ENCODE peak calls at places on chromosomes 5 and 9, in ten cellular contexts. U, H, L, Y, S, E, R, M, K and F are unnamed samples. For H3K4me1 and H3K36me3, the result is how much of the 10 kb centered on the place peaks cover.

GRCh38 chr5:146890733-146891440 is 12.3 kb upstream of the PPP2R2B start:
- DNase-seq in U (no peak), H (no peak), L (no peak), Y (no peak), S (no peak), E (no peak), R (no peak), M (no peak), K (no peak), F (no peak)

GRCh38 chr9:36796671-36797419 is 224.2 kb downstream of the MELK start:
- DNase-seq in U (no peak), H (no peak), L (no peak), Y (no peak), S (no peak), E (no peak), R (no peak), M (no peak), K (no peak), F (no peak)

GRCh38 chr5:158889007-158889406 is 210.7 kb downstream of the EBF1 start:
- DNase-seq in U (no peak), H (no peak), L (no peak), Y (no peak), S (no peak), E (no peak), R (no peak), M (no peak), K (no peak), F (no peak)

GRCh38 chr9:110192531-110193326 is 15.2 kb downstream of the C9orf152 start:
- DNase-seq in U (no peak), H (no peak), L (no peak), Y (no peak), S (peak), E (no peak), R (peak), M (peak), K (no peak), F (no peak)

GRCh38 chr9:107487521-107488399 is 1.8 kb downstream of the KLF4 start:
- DNase-seq in U (no peak), H (peak), L (peak), Y (peak), S (peak), E (peak), R (peak), M (peak), K (no peak), F (peak)

GRCh38 chr5:4189317-4189716 is 593.7 kb downstream of the IRX1 start:
- DNase-seq in U (no peak), H (no peak), L (no peak), Y (no peak), S (no peak), E (no peak), R (no peak), M (no peak), K (no peak), F (no peak)

GRCh38 chr5:26343801-26344310 is 694.5 kb downstream of the CDH9 start:
- DNase-seq in U (no peak), H (no peak), L (no peak), Y (no peak), S (no peak), E (no peak), R (no peak), M (no peak), K (no peak), F (no peak)

GRCh38 chr5:53381-54174 is 38.4 kb upstream of the PLEKHG4B start:
- DNase-seq in U (peak), H (peak), L (no peak), Y (no peak), S (no peak), E (peak), R (peak), M (no peak), K (peak), F (no peak)

GRCh38 chr5:150618588-150619281 is 21.7 kb upstream of the SYNPO start:
- DNase-seq in U (no peak), H (no peak), L (peak), Y (no peak), S (peak), E (peak), R (peak), M (no peak), K (no peak), F (peak)

GRCh38 chr9:134707731-134708671 is 66.4 kb downstream of the COL5A1 start:
- DNase-seq in U (no peak), H (no peak), L (no peak), Y (peak), S (no peak), E (no peak), R (no peak), M (no peak), K (no peak), F (no peak)

GRCh38 chr5:133365326-133365725 is 247.0 kb downstream of the FSTL4 start:
- DNase-seq in U (no peak), H (peak), L (no peak), Y (no peak), S (no peak), E (no peak), R (no peak), M (no peak), K (no peak), F (no peak)

GRCh38 chr9:14584571-14584970 is 108.7 kb downstream of the ZDHHC21 start:
- DNase-seq in U (no peak), H (no peak), L (no peak), Y (no peak), S (no peak), E (no peak), R (no peak), M (no peak), K (no peak), F (no peak)

GRCh38 chr9:122016789-122017188 is 76.3 kb downstream of the TTLL11 start:
- DNase-seq in U (no peak), H (no peak), L (no peak), Y (no peak), S (no peak), E (no peak), R (peak), M (no peak), K (no peak), F (no peak)

GRCh38 chr5:14413331-14413750 is 168.3 kb upstream of the OTULINL start:
- DNase-seq in U (peak), H (no peak), L (no peak), Y (no peak), S (no peak), E (no peak), R (no peak), M (no peak), K (no peak), F (no peak)

GRCh38 chr5:42531611-42532010 is 108.4 kb downstream of the GHR start:
- DNase-seq in U (no peak), H (no peak), L (no peak), Y (no peak), S (no peak), E (no peak), R (no peak), M (no peak), K (peak), F (no peak)

GRCh38 chr9:92055624-92056023 is 59.6 kb downstream of the SPTLC1 start:
- DNase-seq in U (no peak), H (no peak), L (no peak), Y (no peak), S (no peak), E (no peak), R (no peak), M (no peak), K (no peak), F (no peak)

GRCh38 chr5:176948458-176948857 is 49.3 kb upstream of the HK3 start:
- DNase-seq in U (no peak), H (no peak), L (no peak), Y (no peak), S (no peak), E (no peak), R (no peak), M (no peak), K (no peak), F (no peak)

GRCh38 chr5:57442080-57442839 is 40.4 kb downstream of the ACTBL2 start:
- DNase-seq in U (no peak), H (no peak), L (no peak), Y (no peak), S (peak), E (no peak), R (no peak), M (no peak), K (peak), F (peak)

GRCh38 chr5:124746252-124746915 is at the start of gene ZNF608:
- DNase-seq in U (no peak), H (peak), L (no peak), Y (no peak), S (peak), E (peak), R (peak), M (no peak), K (peak), F (no peak)

GRCh38 chr5:125410501-125411162 is 664.2 kb upstream of the ZNF608 start:
- DNase-seq in U (no peak), H (no peak), L (no peak), Y (no peak), S (no peak), E (no peak), R (no peak), M (peak), K (peak), F (no peak)

GRCh38 chr5:54180616-54181015 is 129.8 kb downstream of the ARL15 start:
- DNase-seq in U (no peak), H (peak), L (no peak), Y (no peak), S (no peak), E (no peak), R (no peak), M (no peak), K (no peak), F (no peak)

GRCh38 chr9:133420392-133420827 is 1.8 kb upstream of the ADAMTS13 start:
- DNase-seq in U (no peak), H (peak), L (no peak), Y (no peak), S (no peak), E (no peak), R (no peak), M (no peak), K (no peak), F (no peak)

GRCh38 chr5:122316652-122317051 is 4.6 kb downstream of the SNCAIP start:
- DNase-seq in U (no peak), H (no peak), L (no peak), Y (no peak), S (no peak), E (no peak), R (no peak), M (no peak), K (no peak), F (no peak)

GRCh38 chr9:128685022-128685332 is 4.0 kb upstream of the SET start:
- DNase-seq in U (no peak), H (no peak), L (no peak), Y (peak), S (no peak), E (no peak), R (no peak), M (no peak), K (no peak), F (no peak)

GRCh38 chr9:127057970-127058644 is 64.3 kb downstream of the ANGPTL2 start:
- DNase-seq in U (no peak), H (no peak), L (peak), Y (no peak), S (no peak), E (no peak), R (no peak), M (no peak), K (no peak), F (peak)

GRCh38 chr9:20550326-20550725 is 72.0 kb downstream of the MLLT3 start:
- DNase-seq in U (no peak), H (no peak), L (no peak), Y (no peak), S (no peak), E (no peak), R (no peak), M (no peak), K (no peak), F (no peak)

GRCh38 chr9:114930063-114930812 is at the start of gene TNFSF8:
- DNase-seq in U (peak), H (no peak), L (no peak), Y (no peak), S (no peak), E (no peak), R (no peak), M (no peak), K (no peak), F (no peak)

GRCh38 chr9:100474082-100474949 is 1.4 kb downstream of the TMEFF1 start:
- DNase-seq in U (no peak), H (peak), L (no peak), Y (no peak), S (peak), E (no peak), R (no peak), M (no peak), K (peak), F (no peak)

GRCh38 chr9:32873131-32873530 is 89.8 kb downstream of the TMEM215 start:
- DNase-seq in U (no peak), H (no peak), L (no peak), Y (no peak), S (no peak), E (no peak), R (no peak), M (no peak), K (no peak), F (no peak)

GRCh38 chr9:32989651-32990050 is 11.8 kb downstream of the APTX start:
- DNase-seq in U (no peak), H (no peak), L (no peak), Y (no peak), S (no peak), E (no peak), R (no peak), M (no peak), K (no peak), F (no peak)

GRCh38 chr5:135660826-135661555 is 82.2 kb upstream of the CXCL14 start:
- DNase-seq in U (no peak), H (no peak), L (no peak), Y (peak), S (no peak), E (no peak), R (no peak), M (no peak), K (no peak), F (no peak)

GRCh38 chr9:22813520-22813919 is 366.9 kb downstream of the DMRTA1 start:
- DNase-seq in U (no peak), H (no peak), L (no peak), Y (no peak), S (no peak), E (no peak), R (no peak), M (no peak), K (peak), F (no peak)

GRCh38 chr5:149378241-149378805 is 769 bp downstream of the IL17B start:
- DNase-seq in U (no peak), H (no peak), L (no peak), Y (no peak), S (no peak), E (no peak), R (no peak), M (no peak), K (no peak), F (no peak)

GRCh38 chr5:93035194-93035593 is 545.8 kb downstream of the NR2F1-AS1 start:
- DNase-seq in U (no peak), H (no peak), L (no peak), Y (no peak), S (no peak), E (no peak), R (no peak), M (no peak), K (no peak), F (no peak)

GRCh38 chr5:146909496-146910068 is 31.0 kb upstream of the PPP2R2B start:
- DNase-seq in U (no peak), H (no peak), L (no peak), Y (no peak), S (no peak), E (no peak), R (no peak), M (no peak), K (no peak), F (no peak)

GRCh38 chr9:99341686-99342085 is 119.6 kb downstream of the SEC61B start:
- DNase-seq in U (no peak), H (peak), L (no peak), Y (no peak), S (no peak), E (no peak), R (no peak), M (no peak), K (no peak), F (no peak)

GRCh38 chr9:97506787-97507186 is 5.3 kb downstream of the TMOD1 start:
- DNase-seq in U (no peak), H (no peak), L (no peak), Y (no peak), S (no peak), E (no peak), R (no peak), M (no peak), K (no peak), F (no peak)
- H3K4me1 ChIP-seq in U (under half), H (under half), L (half or more), Y (under half), S (under half), E (half or more), R (under half), M (under half), K (under half), F (half or more)

GRCh38 chr9:95177617-95178016 is 139.9 kb downstream of the FANCC start:
- DNase-seq in U (no peak), H (no peak), L (no peak), Y (no peak), S (no peak), E (no peak), R (no peak), M (no peak), K (no peak), F (no peak)

GRCh38 chr9:95185931-95186330 is 131.6 kb downstream of the FANCC start:
- DNase-seq in U (no peak), H (no peak), L (no peak), Y (no peak), S (no peak), E (no peak), R (no peak), M (no peak), K (no peak), F (no peak)

GRCh38 chr9:95181845-95182244 is 135.7 kb downstream of the FANCC start:
- DNase-seq in U (no peak), H (no peak), L (no peak), Y (no peak), S (no peak), E (no peak), R (no peak), M (no peak), K (no peak), F (no peak)

GRCh38 chr9:95181226-95181818 is 136.2 kb downstream of the FANCC start:
- DNase-seq in U (no peak), H (no peak), L (no peak), Y (no peak), S (no peak), E (no peak), R (no peak), M (no peak), K (no peak), F (no peak)

DNA sequence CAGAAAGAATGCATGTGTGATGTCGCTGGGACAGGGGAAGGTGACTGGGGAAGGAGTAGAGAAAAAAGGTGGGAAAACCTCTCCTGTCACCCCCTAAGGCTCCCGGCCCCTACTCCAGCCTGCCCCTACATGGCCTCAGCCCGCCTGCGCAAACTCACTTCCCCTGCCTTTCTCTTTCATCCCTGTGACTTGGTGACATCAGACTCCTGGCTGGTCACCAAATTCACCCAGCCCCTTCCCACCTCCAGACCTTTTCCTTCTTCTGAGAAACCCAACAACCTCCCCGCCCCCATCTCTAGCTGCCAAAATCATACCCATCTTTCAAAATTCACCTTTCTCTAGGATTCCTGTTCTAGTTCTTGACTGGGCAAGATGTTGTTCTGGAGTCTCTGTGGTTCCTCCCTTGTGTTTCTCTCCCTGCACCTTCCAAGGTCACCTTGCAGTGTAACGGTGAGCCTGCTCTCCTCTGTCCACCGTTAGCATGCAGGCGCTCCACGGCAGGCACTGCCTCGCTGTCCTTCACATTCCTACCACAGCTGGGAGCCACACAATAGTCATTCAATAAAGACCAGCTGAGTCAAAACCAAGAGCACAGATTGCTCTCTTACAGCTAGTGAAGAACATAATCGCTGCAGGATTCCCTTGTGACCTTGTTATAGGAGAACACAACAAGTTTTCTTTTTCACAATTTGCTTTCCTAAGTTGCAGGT is 134.5 kb downstream of the FANCC start:
- DNase-seq in U (no peak), H (peak), L (no peak), Y (no peak), S (no peak), E (peak), R (peak), M (no peak), K (no peak), F (no peak)
- TF ChIP-seq CTCF in U (no peak), H (peak), L (peak), Y (peak), S (peak), E (peak), R (peak), M (no peak), K (no peak), F (peak)

GRCh38 chr9:95505072-95505471 is 11.7 kb downstream of the PTCH1 start:
- DNase-seq in U (no peak), H (no peak), L (no peak), Y (no peak), S (no peak), E (no peak), R (no peak), M (no peak), K (no peak), F (no peak)
- H3K36me3 ChIP-seq in U (under half), H (under half), L (under half), Y (under half), S (under half), E (under half), R (under half), M (under half), K (under half), F (under half)

GRCh38 chr5:78724061-78724460 is 75.5 kb upstream of the LHFPL2 start:
- DNase-seq in U (no peak), H (no peak), L (no peak), Y (no peak), S (no peak), E (no peak), R (no peak), M (no peak), K (no peak), F (no peak)
- H3K4me1 ChIP-seq in U (under half), H (under half), L (under half), Y (under half), S (under half), E (under half), R (under half), M (under half), K (under half), F (under half)

GRCh38 chr9:130337784-130338380 is 72.3 kb downstream of the HMCN2 start:
- DNase-seq in U (no peak), H (no peak), L (no peak), Y (no peak), S (no peak), E (no peak), R (no peak), M (no peak), K (no peak), F (no peak)

GRCh38 chr9:130337318-130337717 is 71.8 kb downstream of the HMCN2 start:
- DNase-seq in U (no peak), H (no peak), L (no peak), Y (no peak), S (no peak), E (no peak), R (no peak), M (no peak), K (no peak), F (no peak)

GRCh38 chr9:130336885-130337284 is 71.3 kb downstream of the HMCN2 start:
- DNase-seq in U (no peak), H (no peak), L (no peak), Y (no peak), S (no peak), E (no peak), R (no peak), M (no peak), K (no peak), F (no peak)

GRCh38 chr9:130341128-130341527 is 75.6 kb downstream of the HMCN2 start:
- DNase-seq in U (no peak), H (peak), L (no peak), Y (no peak), S (no peak), E (no peak), R (no peak), M (no peak), K (no peak), F (no peak)

GRCh38 chr9:130339306-130339705 is 73.7 kb downstream of the HMCN2 start:
- DNase-seq in U (no peak), H (no peak), L (no peak), Y (no peak), S (no peak), E (no peak), R (no peak), M (no peak), K (no peak), F (no peak)
- TF ChIP-seq CTCF in U (no peak), H (no peak), L (no peak), Y (no peak), S (no peak), E (no peak), R (no peak), M (no peak), K (no peak), F (no peak)